ENCODE peak calls at places on chromosomes 4 and X, in five cellular contexts. U is A549, V is PC-3, F is mesenchymal stem cell, G is cardiac muscle cell. K is an unnamed sample. For H3K4me1, the result is how much of the 10 kb centered on the place peaks cover.

GRCh38 chrX:104351173-104351769 is 96.5 kb upstream of the ESX1 start:
- DNase-seq in G (no peak), V (peak), U (peak), F (peak), K (no peak)

GRCh38 chr4:103915224-103915869 is 195.6 kb upstream of the TACR3 start:
- DNase-seq in V (peak), U (peak), F (peak), G (peak), K (peak)

GRCh38 chrX:140524556-140524955 is 19.7 kb upstream of the SOX3 start:
- DNase-seq in G (no peak), F (peak), U (no peak), V (peak), K (no peak)

GRCh38 chrX:39331062-39331704 is 529.9 kb downstream of the MID1IP1 start:
- DNase-seq in V (no peak), U (no peak), G (no peak), F (peak), K (no peak)

GRCh38 chr4:156654410-156654809 is 317.2 kb downstream of the PDGFC start:
- DNase-seq in V (peak), F (no peak), U (no peak), G (no peak), K (no peak)

GRCh38 chr4:175622887-175623286 is 189.2 kb downstream of the GPM6A start:
- DNase-seq in U (no peak), V (no peak), F (no peak), G (peak), K (no peak)

GRCh38 chr4:187176261-187176910 is 452.7 kb upstream of the FAT1 start:
- DNase-seq in F (no peak), V (no peak), G (no peak), U (no peak), K (no peak)

GRCh38 chr4:147371661-147372060 is 109.2 kb upstream of the EDNRA start:
- DNase-seq in U (no peak), G (no peak), F (no peak), V (peak), K (no peak)

GRCh38 chr4:121127100-121127499 is 37.0 kb downstream of the TNIP3 start:
- DNase-seq in G (no peak), U (no peak), F (no peak), V (no peak), K (no peak)

GRCh38 chrX:83829874-83830273 is 31.1 kb upstream of the CYLC1 start:
- DNase-seq in U (no peak), G (no peak), F (no peak), V (no peak), K (no peak)

DNA sequence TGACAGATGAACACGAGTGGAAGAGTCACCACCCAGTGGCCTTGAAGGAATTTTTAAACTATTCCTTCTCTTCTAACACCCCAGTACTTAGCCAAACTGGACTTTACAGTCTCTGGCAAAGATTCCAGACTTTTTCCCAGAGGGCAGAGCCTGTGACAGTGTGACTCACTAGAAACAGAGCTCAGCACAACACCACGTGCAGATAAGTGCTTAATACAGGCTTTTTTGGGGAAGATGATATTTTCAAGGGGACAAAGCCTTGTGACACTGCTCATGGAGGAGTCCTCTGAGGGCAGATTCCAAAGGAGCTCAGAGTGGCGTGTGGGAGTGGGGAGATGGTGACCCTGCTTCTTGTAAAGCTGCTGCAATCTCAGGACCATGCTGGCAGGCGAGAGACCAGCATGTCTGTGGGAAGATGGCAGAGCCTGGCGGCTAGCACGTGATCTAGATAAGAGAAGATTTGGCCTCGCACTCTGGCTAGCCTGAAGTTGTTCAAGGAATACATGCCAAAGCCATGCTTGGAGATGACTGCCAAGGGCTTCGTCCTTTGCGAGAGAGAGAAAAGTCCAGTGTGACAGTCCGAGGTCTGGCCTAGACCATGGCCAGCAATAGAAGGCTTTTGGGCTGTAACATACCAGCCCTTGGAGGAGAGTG is 2.4 kb downstream of the RAB33A start:
- DNase-seq in F (peak), U (no peak), G (no peak), V (peak), K (peak)
- H3K4me1 ChIP-seq in F (under half), U (under half), G (under half), V (under half), K (under half)

GRCh38 chr4:174215936-174216699 is 67.3 kb downstream of the FBXO8 start:
- DNase-seq in F (peak), G (peak), U (no peak), V (no peak), K (no peak)
- H3K4me1 ChIP-seq in F (under half), G (under half), U (under half), V (under half), K (under half)

DNA sequence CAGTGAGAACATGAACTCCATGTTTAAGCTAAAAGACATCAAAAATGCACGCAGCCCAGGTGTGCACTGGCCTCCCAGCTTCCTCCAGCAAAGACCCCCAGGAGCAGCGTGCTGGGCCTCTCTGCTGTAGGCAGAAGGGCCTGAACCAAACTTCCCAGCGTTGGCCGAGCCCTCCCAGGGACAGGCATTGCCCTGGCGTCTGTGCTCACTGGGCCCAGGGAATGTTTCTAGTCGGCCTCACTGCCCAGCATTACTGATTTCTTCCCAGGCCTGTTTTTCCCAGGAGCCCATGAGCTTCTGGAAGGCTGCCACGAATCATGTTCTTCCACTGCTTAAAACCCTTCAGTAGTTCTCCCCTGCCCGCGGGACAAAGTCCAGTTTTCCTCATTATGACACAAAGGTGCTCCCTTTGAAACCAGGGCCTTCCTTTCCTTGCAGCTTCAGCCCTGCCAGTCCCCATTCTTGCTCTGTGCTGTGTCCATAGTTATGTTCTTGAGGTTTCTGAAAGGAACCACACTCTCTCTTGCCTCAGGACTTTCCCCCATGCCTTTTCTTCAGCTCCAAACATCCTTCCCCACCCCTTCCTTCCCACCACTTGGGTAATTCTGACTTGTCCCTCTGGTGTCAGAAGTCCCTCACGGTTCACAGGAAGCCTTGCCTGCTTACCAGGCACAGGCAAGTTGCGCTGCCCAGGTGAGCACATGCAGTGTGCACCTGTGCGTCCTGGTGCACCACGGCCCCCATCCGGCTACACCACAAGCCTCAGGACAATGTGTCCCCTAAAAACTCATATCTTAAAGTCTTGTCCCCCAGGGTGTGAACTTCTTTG is 93.4 kb upstream of the ENPP6 start:
- DNase-seq in V (no peak), U (no peak), F (no peak), G (no peak), K (no peak)
- H3K4me1 ChIP-seq in V (under half), U (under half), F (under half), G (under half), K (under half)

GRCh38 chr4:42638993-42639392 is 17.9 kb downstream of the ATP8A1 start:
- DNase-seq in V (no peak), U (no peak), G (no peak), F (no peak), K (no peak)

GRCh38 chr4:42637861-42638260 is 19.0 kb downstream of the ATP8A1 start:
- DNase-seq in G (no peak), V (no peak), F (no peak), U (no peak), K (no peak)

GRCh38 chr4:42637104-42637503 is 19.8 kb downstream of the ATP8A1 start:
- DNase-seq in V (no peak), U (no peak), G (no peak), F (no peak), K (no peak)

GRCh38 chr4:42636591-42636990 is 20.3 kb downstream of the ATP8A1 start:
- DNase-seq in G (no peak), F (no peak), U (no peak), V (no peak), K (no peak)

GRCh38 chr4:42638276-42638675 is 18.6 kb downstream of the ATP8A1 start:
- DNase-seq in F (no peak), V (peak), U (no peak), G (no peak), K (no peak)
- H3K4me1 ChIP-seq in F (under half), V (under half), U (under half), G (under half), K (under half)

GRCh38 chr4:184817494-184818215 is 8.1 kb downstream of the ACSL1 start:
- DNase-seq in F (no peak), U (no peak), G (no peak), V (no peak), K (no peak)

GRCh38 chr4:184815046-184815877 is 10.5 kb downstream of the ACSL1 start:
- DNase-seq in F (peak), V (peak), U (no peak), G (peak), K (no peak)

GRCh38 chr4:184818216-184818564 is 7.6 kb downstream of the ACSL1 start:
- DNase-seq in G (no peak), U (no peak), V (no peak), F (no peak), K (no peak)

GRCh38 chr4:184814686-184815045 is 11.1 kb downstream of the ACSL1 start:
- DNase-seq in G (no peak), F (no peak), U (no peak), V (no peak), K (no peak)

GRCh38 chr4:184816962-184817361 is 8.8 kb downstream of the ACSL1 start:
- DNase-seq in V (no peak), U (no peak), G (no peak), F (no peak), K (no peak)
- H3K4me1 ChIP-seq in V (under half), U (half or more), G (half or more), F (under half), K (under half)

GRCh38 chr4:10090467-10091250 is 25.9 kb downstream of the WDR1 start:
- DNase-seq in U (no peak), V (no peak), G (no peak), F (no peak), K (no peak)
- H3K4me1 ChIP-seq in U (under half), V (under half), G (under half), F (half or more), K (under half)

GRCh38 chr4:7819446-7819845 is 120.2 kb downstream of the AFAP1 start:
- DNase-seq in G (no peak), V (no peak), U (no peak), F (no peak), K (no peak)
- H3K4me1 ChIP-seq in G (under half), V (under half), U (half or more), F (under half), K (under half)

GRCh38 chr4:76704133-76704881 is 193.6 kb downstream of the SOWAHB start:
- DNase-seq in U (peak), F (peak), V (peak), G (no peak), K (no peak)
- H3K4me1 ChIP-seq in U (half or more), F (under half), V (half or more), G (under half), K (under half)

GRCh38 chrX:119685225-119686066 is 7.5 kb downstream of the SEPTIN6 start:
- DNase-seq in F (peak), V (no peak), G (no peak), U (no peak), K (peak)
- H3K4me1 ChIP-seq in F (under half), V (under half), G (under half), U (under half), K (under half)